ENCODE peak calls at places on chromosomes 4 and X, in ten cellular contexts. H is HTR-8/SVneo; X is SW480; C is activated CD8-positive, alpha-beta memory T cell treated with anti-CD3 and anti-CD28 coated beads, Interleukin-2, amount 10 ng/mL, durations not matched to agents 7 days and 5 days; S is GM10248; B is memory B cell; P is RKO; K is stimulated activated CD8-positive, alpha-beta memory T cell treated with anti-CD3 and anti-CD28 coated beads, Interleukin-15, amount 100 ng/mL, for 4 hours; M is M059J; L is iPS-NIHi11. Q is an unnamed sample.
A peak's percentile ranks its signal among the peaks of the same experiment; 100 is the strongest.

GRCh38 chr4:13484749-13485345 is 707 bp upstream of the RAB28 start:
- DNase-seq in H (no peak), X (peak; percentile 15), C (no peak), S (no peak), B (no peak), P (peak; percentile 52), K (peak; percentile 1), M (peak; percentile 65), L (no peak), Q (peak; percentile 6)

GRCh38 chrX:120790118-120790517 is 85.5 kb downstream of the CT47B1 start:
- DNase-seq in H (peak; percentile 5), X (peak; percentile 62), C (no peak), S (peak; percentile 43), B (peak; percentile 15), P (peak; percentile 80), K (no peak), M (peak; percentile 77), L (peak; percentile 30), Q (peak; percentile 77)

GRCh38 chr4:96809563-96809962 is 969.7 kb downstream of the PDHA2 start:
- DNase-seq in H (no peak), X (no peak), C (no peak), S (no peak), B (no peak), P (no peak), K (no peak), M (no peak), L (no peak), Q (no peak)

GRCh38 chrX:77930581-77930980 is 20.1 kb downstream of the ATP7A start:
- DNase-seq in H (no peak), X (no peak), C (no peak), S (no peak), B (no peak), P (no peak), K (no peak), M (no peak), L (no peak), Q (no peak)

GRCh38 chrX:119410027-119410819 is 11.1 kb downstream of the SLC25A43 start:
- DNase-seq in H (peak; percentile 64), X (peak; percentile 52), C (no peak), S (no peak), B (no peak), P (peak; percentile 26), K (no peak), M (peak; percentile 99), L (no peak), Q (peak; percentile 83)

GRCh38 chr4:64771149-64771548 is 361.9 kb upstream of the TECRL start:
- DNase-seq in H (no peak), X (no peak), C (no peak), S (no peak), B (no peak), P (no peak), K (no peak), M (peak; percentile 31), L (no peak), Q (no peak)

GRCh38 chr4:147110473-147110872 is 164.8 kb upstream of the TTC29 start:
- DNase-seq in H (no peak), X (no peak), C (no peak), S (no peak), B (no peak), P (no peak), K (no peak), M (no peak), L (no peak), Q (no peak)

GRCh38 chrX:118727686-118728339 is 407 bp downstream of the IL13RA1 start:
- DNase-seq in H (no peak), X (peak; percentile 33), C (no peak), S (no peak), B (no peak), P (peak; percentile 25), K (no peak), M (peak; percentile 64), L (peak; percentile 8), Q (no peak)

GRCh38 chr4:160129439-160129838 is 1026.6 kb downstream of the RAPGEF2 start:
- DNase-seq in H (peak; percentile 44), X (no peak), C (no peak), S (no peak), B (no peak), P (peak; percentile 9), K (no peak), M (peak; percentile 53), L (peak; percentile 14), Q (no peak)

GRCh38 chr4:3074846-3075651 is 568 bp downstream of the HTT start:
- DNase-seq in H (peak; percentile 74), X (peak; percentile 68), C (peak; percentile 71), S (peak; percentile 66), B (peak; percentile 29), P (peak; percentile 65), K (peak; percentile 27), M (peak; percentile 77), L (peak; percentile 72), Q (peak; percentile 17)

GRCh38 chrX:3743821-3744439 is 30.5 kb upstream of the PRKX start:
- DNase-seq in H (no peak), X (peak; percentile 4), C (peak; percentile 82), S (no peak), B (no peak), P (no peak), K (peak; percentile 0), M (no peak), L (no peak), Q (no peak)

GRCh38 chr4:74794341-74794801 is at the start of gene BTC:
- DNase-seq in H (peak; percentile 18), X (peak; percentile 80), C (no peak), S (peak; percentile 8), B (no peak), P (peak; percentile 75), K (no peak), M (peak; percentile 39), L (peak; percentile 56), Q (no peak)

GRCh38 chr4:98193459-98194105 is 50.3 kb upstream of the STPG2 start:
- DNase-seq in H (no peak), X (no peak), C (no peak), S (no peak), B (no peak), P (no peak), K (no peak), M (no peak), L (no peak), Q (no peak)

GRCh38 chr4:97942951-97943350 is 200.3 kb downstream of the STPG2 start:
- DNase-seq in H (no peak), X (no peak), C (no peak), S (no peak), B (no peak), P (no peak), K (no peak), M (no peak), L (no peak), Q (no peak)

GRCh38 chrX:5236096-5236495 is 992.6 kb downstream of the NLGN4X start:
- DNase-seq in H (no peak), X (peak; percentile 29), C (no peak), S (no peak), B (no peak), P (peak; percentile 71), K (no peak), M (peak; percentile 0), L (peak; percentile 11), Q (no peak)

GRCh38 chrX:37912286-37912685 is 64.9 kb upstream of the DYNLT3 start:
- DNase-seq in H (no peak), X (peak; percentile 84), C (no peak), S (no peak), B (no peak), P (peak; percentile 6), K (no peak), M (peak; percentile 90), L (no peak), Q (no peak)

Q was measured in fibroblast of the conjunctiva.